ENCODE peak calls at places on chromosomes 13 and 19, in six cellular contexts. Z is H1, K is SK-N-SH, A is GM12878, Y is HL-60, H is HepG2. R is an unnamed sample.

GRCh38 chr13:21218351-21219043 is 42.0 kb downstream of the MRPL57 start:
- DNase-seq in A (peak), Y (peak), H (no peak), Z (no peak), K (no peak), R (no peak)

GRCh38 chr19:14554382-14554812 is 17.5 kb downstream of the NDUFB7 start:
- DNase-seq in H (peak), K (no peak), Y (no peak), A (no peak), Z (no peak), R (no peak)

GRCh38 chr13:40588101-40588500 is 78.3 kb downstream of the FOXO1 start:
- DNase-seq in H (no peak), Z (no peak), Y (no peak), K (no peak), A (no peak), R (no peak)

GRCh38 chr19:29188289-29188688 is 24.7 kb downstream of the UQCRFS1 start:
- DNase-seq in K (no peak), Z (no peak), Y (no peak), A (no peak), H (no peak), R (no peak)

GRCh38 chr19:2670217-2670616 is 32.3 kb downstream of the GNG7 start:
- DNase-seq in Z (no peak), Y (no peak), K (no peak), H (no peak), A (no peak), R (no peak)

GRCh38 chr19:47766670-47767069 is 11.8 kb upstream of the SELENOW start:
- DNase-seq in Z (no peak), K (no peak), H (no peak), A (no peak), Y (no peak), R (no peak)

GRCh38 chr13:76048675-76049396 is 412.7 kb downstream of the LMO7 start:
- DNase-seq in H (no peak), Z (no peak), Y (no peak), K (no peak), A (no peak), R (no peak)

GRCh38 chr19:47097396-47098217 is 16.0 kb downstream of the ZC3H4 start:
- DNase-seq in Y (no peak), Z (no peak), H (no peak), A (no peak), K (no peak), R (no peak)

GRCh38 chr19:41882568-41883462 is at the start of gene ARHGEF1:
- DNase-seq in A (no peak), K (peak), Y (peak), Z (no peak), H (no peak), R (peak)

GRCh38 chr19:56547535-56547934 is 8.8 kb downstream of the ZFP28 start:
- DNase-seq in H (no peak), K (no peak), Z (no peak), Y (no peak), A (no peak), R (peak)

GRCh38 chr13:86563308-86563707 is 764.1 kb upstream of the SLITRK6 start:
- DNase-seq in A (no peak), K (no peak), H (no peak), Y (no peak), Z (no peak), R (no peak)

GRCh38 chr19:41296323-41296935 is 13.5 kb upstream of the CCDC97 start:
- DNase-seq in Z (no peak), H (no peak), Y (no peak), K (no peak), A (no peak), R (no peak)

GRCh38 chr19:42400404-42400803 is 10.3 kb upstream of the CNFN start:
- DNase-seq in H (no peak), K (no peak), Z (no peak), A (no peak), Y (no peak), R (no peak)

GRCh38 chr19:58538257-58539168 is 5.4 kb upstream of the TRIM28 start:
- DNase-seq in K (no peak), A (no peak), H (no peak), Z (no peak), Y (no peak), R (no peak)

GRCh38 chr13:64529874-64530485 is 2700.2 kb downstream of the PCDH9 start:
- DNase-seq in H (peak), A (no peak), Y (peak), K (peak), Z (peak), R (peak)

GRCh38 chr13:42474954-42475353 is 99.0 kb upstream of the TNFSF11 start:
- DNase-seq in Y (no peak), Z (no peak), H (no peak), K (no peak), A (no peak), R (no peak)

GRCh38 chr19:30450945-30451344 is 78.8 kb downstream of the ZNF536 start:
- DNase-seq in A (no peak), K (no peak), Z (no peak), Y (no peak), H (no peak), R (no peak)

GRCh38 chr13:97928306-97928705 is 25.2 kb upstream of the IPO5 start:
- DNase-seq in Z (no peak), K (no peak), H (no peak), Y (no peak), A (no peak), R (no peak)

GRCh38 chr19:47713046-47714021 is at the start of gene EHD2:
- DNase-seq in A (no peak), Z (no peak), K (peak), H (no peak), Y (peak), R (peak)

GRCh38 chr13:99003851-99004471 is 26.1 kb upstream of the DOCK9 start:
- DNase-seq in Y (no peak), K (no peak), A (no peak), Z (no peak), H (no peak), R (no peak)

GRCh38 chr19:610071-610800 is 20.6 kb downstream of the HCN2 start:
- DNase-seq in H (no peak), Y (peak), K (no peak), Z (no peak), A (no peak), R (no peak)

GRCh38 chr13:109569938-109570711 is 216.3 kb downstream of the IRS2 start:
- DNase-seq in Y (peak), K (no peak), Z (no peak), H (no peak), A (peak), R (no peak)
- TF ChIP-seq GABPA in Y (no peak), K (no peak), Z (no peak), H (no peak), A (no peak), R (no peak)

DNA sequence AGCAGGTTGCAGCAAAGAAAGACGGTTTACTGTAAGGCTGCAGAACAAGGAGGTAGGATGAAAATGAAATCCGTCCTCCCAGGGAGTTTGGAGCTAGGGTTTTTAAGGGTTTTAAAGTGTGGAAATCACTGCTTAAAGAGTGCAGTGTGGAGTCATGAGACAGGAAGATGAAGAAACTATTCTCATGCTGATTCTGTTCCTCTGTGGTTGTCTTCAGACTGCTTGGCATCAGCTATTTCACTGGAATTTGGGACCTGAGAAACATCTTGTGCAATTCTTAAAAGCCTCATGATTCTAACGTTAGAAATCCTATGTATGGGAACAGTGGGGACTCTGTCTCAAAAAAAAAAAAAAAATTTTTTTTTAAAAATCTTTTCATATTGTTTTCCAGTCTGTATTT is 11.4 kb downstream of the ZNF331 start:
- DNase-seq in Z (no peak), K (no peak), H (no peak), A (no peak), Y (peak), R (no peak)
- TF ChIP-seq GABPA in Z (no peak), K (no peak), H (no peak), A (no peak), Y (no peak), R (no peak)

DNA sequence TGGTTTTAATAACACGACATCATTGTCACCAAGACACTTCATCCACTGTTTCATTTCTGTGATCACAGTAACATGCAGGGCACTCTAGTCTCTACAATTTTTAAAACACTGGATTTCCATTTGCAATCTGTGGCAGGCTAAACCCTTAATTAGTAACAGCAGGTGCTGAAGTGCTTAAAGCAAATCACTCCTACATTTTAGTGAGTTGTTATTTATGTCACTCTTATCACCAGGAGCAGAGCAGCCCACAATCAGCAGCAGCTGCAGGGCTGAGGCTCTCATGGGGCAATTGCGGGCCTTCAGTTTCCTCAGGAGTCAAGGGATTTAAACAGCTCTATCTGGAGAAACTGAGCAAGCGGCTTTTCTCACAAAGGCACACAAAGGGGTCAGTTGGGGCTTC is 1.6 kb downstream of the SOHLH2 start:
- DNase-seq in H (no peak), A (no peak), K (no peak), Z (no peak), Y (no peak), R (peak)
- TF ChIP-seq GABPA in H (no peak), A (no peak), K (no peak), Z (no peak), Y (no peak), R (no peak)

GRCh38 chr19:7806876-7807275 is 23.1 kb upstream of the EVI5L start:
- DNase-seq in Z (no peak), H (no peak), Y (no peak), A (no peak), K (no peak), R (no peak)

GRCh38 chr19:7799640-7800355 is 30.2 kb upstream of the EVI5L start:
- DNase-seq in K (peak), A (no peak), Z (peak), H (peak), Y (peak), R (peak)

GRCh38 chr19:7806234-7806633 is 23.8 kb upstream of the EVI5L start:
- DNase-seq in K (no peak), H (no peak), Y (no peak), A (no peak), Z (no peak), R (no peak)

GRCh38 chr19:7795555-7796161 is 32.6 kb downstream of the CLEC4M start:
- DNase-seq in Y (no peak), H (no peak), K (no peak), Z (no peak), A (no peak), R (no peak)

DNA sequence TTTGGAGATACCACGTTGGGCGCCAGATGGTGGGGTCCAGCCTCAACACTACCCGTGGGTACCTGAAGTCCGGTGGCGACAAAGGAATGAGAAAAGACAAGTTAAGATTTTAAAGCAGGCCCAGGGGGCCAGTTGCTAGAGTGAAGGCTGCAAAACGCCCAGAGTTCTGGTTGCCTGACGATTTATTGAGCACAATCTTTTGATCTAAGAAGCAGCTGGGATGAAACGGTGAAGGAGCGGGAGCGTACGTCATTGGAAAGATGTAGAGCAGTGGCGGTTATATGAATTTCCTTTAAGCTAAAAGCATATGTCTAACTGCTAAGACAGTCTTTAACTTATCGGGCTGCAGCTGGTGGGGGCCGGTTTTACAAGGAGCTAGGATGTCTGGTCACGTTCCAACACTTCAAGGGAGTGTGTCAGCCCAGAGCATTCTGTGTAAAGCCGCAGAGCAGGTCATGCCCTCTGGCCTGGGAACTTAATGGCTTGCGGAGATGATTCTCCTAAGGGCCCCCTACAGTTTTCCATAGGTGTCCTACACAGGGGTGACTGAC is 28.9 kb upstream of the EVI5L start:
- DNase-seq in K (no peak), A (no peak), Y (no peak), Z (no peak), H (no peak), R (peak)
- TF ChIP-seq GABPA in K (no peak), A (no peak), Y (no peak), Z (no peak), H (no peak), R (no peak)